ENCODE peak calls at places on chromosomes 1 and 21, in ten cellular contexts. I is choroid plexus epithelial cell, Q is brain microvascular endothelial cell, K is testis, M is bronchial epithelial cell, P is PC-3, E is dorsolateral prefrontal cortex, A is left lung, D is breast epithelium, F is stomach. X is an unnamed sample.
A peak's percentile ranks its signal among the peaks of the same experiment; 100 is the strongest.

GRCh38 chr1:176897350-176898236 is 266.9 kb downstream of the ASTN1 start:
- DNase-seq in I (peak; percentile 75), Q (peak; percentile 43), K (peak; percentile 90), M (peak; percentile 48), P (peak; percentile 72), E (peak; percentile 76), A (peak; percentile 39), D (peak; percentile 57), F (peak; percentile 55), X (peak; percentile 71)

GRCh38 chr1:238409191-238409846 is 518.6 kb upstream of the ZP4 start:
- DNase-seq in I (peak; percentile 91), Q (peak; percentile 97), K (no peak), M (peak; percentile 15), P (peak; percentile 54), E (no peak), A (no peak), D (no peak), F (no peak), X (peak; percentile 92)

GRCh38 chr21:38126677-38127271 is 130.0 kb upstream of the KCNJ15 start:
- DNase-seq in I (peak; percentile 59), Q (peak; percentile 39), K (peak; percentile 64), M (peak; percentile 61), P (peak; percentile 75), E (peak; percentile 52), A (peak; percentile 43), D (no peak), F (peak; percentile 57), X (peak; percentile 35)

GRCh38 chr1:179175011-179175934 is 54.2 kb downstream of the ABL2 start:
- DNase-seq in I (peak; percentile 57), Q (peak; percentile 43), K (no peak), M (peak; percentile 63), P (peak; percentile 9), E (peak; percentile 44), A (no peak), D (no peak), F (no peak), X (peak; percentile 45)

GRCh38 chr1:93874025-93874651 is 4.9 kb downstream of the DNTTIP2 start:
- DNase-seq in I (peak; percentile 72), Q (peak; percentile 38), K (no peak), M (peak; percentile 48), P (peak; percentile 84), E (no peak), A (no peak), D (no peak), F (no peak), X (peak; percentile 57)

GRCh38 chr1:28246427-28246832 is 10.5 kb downstream of the ATP5IF1 start:
- DNase-seq in I (peak; percentile 57), Q (no peak), K (no peak), M (peak; percentile 93), P (peak; percentile 90), E (no peak), A (no peak), D (no peak), F (no peak), X (no peak)

GRCh38 chr1:218743861-218744505 is 398.8 kb downstream of the TGFB2 start:
- DNase-seq in I (no peak), Q (no peak), K (no peak), M (peak; percentile 61), P (peak; percentile 53), E (no peak), A (no peak), D (no peak), F (no peak), X (no peak)

GRCh38 chr1:194230351-194231144 is 1044.1 kb upstream of the B3GALT2 start:
- DNase-seq in I (no peak), Q (no peak), K (no peak), M (no peak), P (no peak), E (no peak), A (no peak), D (no peak), F (no peak), X (no peak)

GRCh38 chr1:201584510-201584991 is 45.6 kb downstream of the NAV1 start:
- DNase-seq in I (peak; percentile 37), Q (peak; percentile 48), K (no peak), M (no peak), P (no peak), E (no peak), A (no peak), D (no peak), F (no peak), X (peak; percentile 87)

DNA sequence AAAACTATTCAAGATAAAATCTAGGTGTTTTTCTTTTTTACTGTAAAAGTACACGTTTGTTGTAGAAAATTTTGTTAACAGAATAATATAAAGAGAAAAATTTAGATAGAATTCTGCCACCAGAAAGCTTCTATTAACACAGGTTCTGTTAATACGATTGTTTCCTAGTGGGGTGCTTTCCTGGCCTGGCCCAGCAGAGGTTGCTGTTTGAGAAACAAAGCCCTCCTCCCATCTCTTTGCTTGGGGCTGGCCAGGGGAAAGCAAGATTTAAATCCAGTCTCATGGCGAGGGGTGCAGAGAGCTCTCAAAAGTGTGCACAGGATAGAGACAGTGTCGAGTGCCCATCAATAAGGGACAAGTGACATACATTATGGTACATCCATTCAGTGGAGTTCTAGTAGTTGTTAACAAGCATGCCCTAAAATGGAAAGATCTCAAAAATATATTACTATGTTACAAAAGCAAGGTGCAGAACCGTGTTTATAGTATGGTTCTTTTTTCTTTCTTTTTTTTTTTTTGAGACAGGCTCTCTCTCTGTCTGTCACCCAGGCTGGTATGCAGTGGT is 14.6 kb upstream of the ACBD3 start:
- DNase-seq in I (peak; percentile 57), Q (no peak), K (no peak), M (no peak), P (peak; percentile 56), E (no peak), A (no peak), D (no peak), F (no peak), X (peak; percentile 27)
- TF ChIP-seq CTCF in I (peak; percentile 76), Q (peak; percentile 67), K (no peak), M (peak; percentile 37), P (peak; percentile 75), E (no peak), A (no peak), D (no peak), F (no peak), X (peak; percentile 57)

GRCh38 chr1:65309317-65310077 is at the start of gene DNAJC6:
- DNase-seq in I (peak; percentile 69), Q (peak; percentile 38), K (peak; percentile 72), M (peak; percentile 29), P (peak; percentile 66), E (peak; percentile 55), A (peak; percentile 67), D (peak; percentile 59), F (peak; percentile 81), X (peak; percentile 47)
- H3K4me3 ChIP-seq in I (peak within 1 kb of the TSS; percentile 39), Q (peak within 1 kb of the TSS; percentile 52), K (peak within 1 kb of the TSS; percentile 50), M (peak within 1 kb of the TSS; percentile 11), P (peak within 1 kb of the TSS; percentile 62), E (peak within 1 kb of the TSS; percentile 68), A (peak within 1 kb of the TSS; percentile 24), D (peak within 1 kb of the TSS; percentile 53), F (peak within 1 kb of the TSS; percentile 53), X (peak within 1 kb of the TSS; percentile 42)

GRCh38 chr1:184755226-184756065 is 788 bp upstream of the EDEM3 start:
- DNase-seq in I (peak; percentile 62), Q (peak; percentile 49), K (peak; percentile 23), M (peak; percentile 62), P (peak; percentile 57), E (no peak), A (no peak), D (no peak), F (no peak), X (no peak)

GRCh38 chr1:184753093-184753492 is 1.6 kb downstream of the EDEM3 start:
- DNase-seq in I (no peak), Q (no peak), K (no peak), M (no peak), P (no peak), E (no peak), A (no peak), D (no peak), F (no peak), X (no peak)

GRCh38 chr1:184754479-184755225 is at the start of gene EDEM3:
- DNase-seq in I (peak; percentile 100), Q (peak; percentile 100), K (peak; percentile 100), M (peak; percentile 98), P (peak; percentile 95), E (peak; percentile 99), A (peak; percentile 100), D (peak; percentile 97), F (peak; percentile 98), X (peak; percentile 99)

GRCh38 chr1:184752656-184753055 is 2.0 kb downstream of the EDEM3 start:
- DNase-seq in I (no peak), Q (no peak), K (no peak), M (no peak), P (no peak), E (no peak), A (no peak), D (no peak), F (no peak), X (no peak)

DNA sequence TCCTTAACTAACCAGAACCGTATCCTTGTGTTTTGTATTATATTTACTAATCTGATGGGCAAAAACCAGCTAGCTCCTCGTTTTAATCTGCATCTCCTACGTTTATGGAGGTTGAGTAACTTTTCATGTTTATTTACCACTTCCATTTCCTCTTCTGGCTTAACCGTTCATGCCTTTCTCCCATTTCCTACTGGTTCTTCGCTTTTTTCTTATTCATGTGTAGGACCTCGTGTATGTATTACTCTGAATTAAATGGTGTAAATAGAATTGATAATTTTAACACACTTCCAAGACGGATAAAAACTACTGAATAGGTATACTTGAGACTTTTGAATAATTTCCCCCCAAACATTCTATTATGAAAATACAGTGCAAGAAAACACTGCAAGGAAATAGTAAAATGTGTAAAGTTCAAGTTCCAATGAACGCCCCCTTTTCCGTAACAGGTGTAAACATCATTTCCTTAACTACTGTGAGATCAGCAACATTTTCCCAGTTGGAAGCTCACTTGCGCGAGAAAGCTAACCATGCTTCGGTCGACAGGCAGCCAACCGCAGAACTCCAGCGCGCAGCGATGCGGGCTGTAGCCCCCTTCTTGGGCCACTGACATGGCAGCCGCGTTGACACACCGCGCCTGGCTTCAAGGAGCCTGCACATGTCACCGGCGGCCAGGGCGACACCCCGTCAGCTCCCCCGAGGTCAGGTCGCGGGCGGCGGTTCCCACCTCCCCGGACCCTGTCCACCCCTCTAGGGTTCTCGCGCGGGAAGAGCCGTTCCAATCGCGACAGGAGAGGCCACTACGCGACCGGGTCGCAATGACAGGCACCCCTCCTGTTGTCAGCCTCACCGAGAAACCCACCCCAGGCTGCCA is 815 bp downstream of the EDEM3 start:
- DNase-seq in I (peak; percentile 39), Q (peak; percentile 8), K (peak; percentile 48), M (peak; percentile 12), P (peak; percentile 1), E (peak; percentile 42), A (peak; percentile 60), D (peak; percentile 55), F (peak; percentile 45), X (peak; percentile 34)
- TF ChIP-seq CTCF in I (no peak), Q (no peak), K (no peak), M (no peak), P (no peak), E (no peak), A (no peak), D (no peak), F (no peak), X (no peak)

DNA sequence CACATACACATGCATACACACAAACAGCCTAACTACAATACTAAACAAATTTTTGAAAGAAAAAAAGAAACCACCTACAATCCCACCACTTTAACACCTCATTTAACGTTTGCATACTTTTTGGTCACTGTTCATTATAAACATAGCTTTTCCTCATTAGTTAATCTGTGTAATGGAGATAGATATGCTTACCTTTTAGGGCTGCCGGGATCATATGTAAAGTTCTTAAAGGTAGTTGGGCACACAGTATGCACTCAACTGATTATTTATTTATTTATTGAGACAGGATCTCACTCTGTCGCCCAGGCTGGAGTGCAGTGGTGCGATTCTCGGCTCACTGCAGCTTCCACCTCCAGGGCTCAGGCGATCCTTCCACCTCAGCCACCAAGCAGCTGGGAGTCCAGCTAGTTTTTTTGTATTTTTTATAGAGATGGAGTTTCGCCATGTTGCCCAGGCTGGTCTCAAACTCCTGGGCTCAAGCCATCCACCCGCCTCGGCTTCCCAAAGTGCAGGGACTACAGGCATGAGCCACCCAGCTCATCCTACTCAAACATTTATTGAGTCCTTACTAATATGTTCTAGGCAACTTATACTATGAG is 694 bp upstream of the BCL10 start:
- DNase-seq in I (no peak), Q (no peak), K (no peak), M (no peak), P (no peak), E (no peak), A (no peak), D (no peak), F (no peak), X (no peak)
- H3K4me3 ChIP-seq in I (peak overlapping the region; percentile 89), Q (peak overlapping the region; percentile 94), K (peak overlapping the region; percentile 99), M (no peak overlapping the region), P (peak overlapping the region; percentile 89), E (peak overlapping the region; percentile 87), A (peak overlapping the region; percentile 30), D (peak overlapping the region; percentile 88), F (peak overlapping the region; percentile 47), X (peak overlapping the region; percentile 85)

X was measured in fibroblast of the aortic adventitia.